ENCODE peak calls at places on chromosomes 2 and 18, in four cellular contexts. One of them, this sample, is unnamed.

GRCh38 chr2:84461310-84461709 is 2.2 kb upstream of the SUCLG1 start:
- DNase-seq in GM12878: no peak
- DNase-seq in K562: no peak
- DNase-seq in HL-60: no peak
- DNase-seq in this sample: no peak

GRCh38 chr2:147181351-147182029 is 663.3 kb upstream of the ACVR2A start:
- DNase-seq in K562: no peak
- DNase-seq in GM12878: peak
- DNase-seq in HL-60: no peak
- DNase-seq in this sample: no peak

GRCh38 chr2:63049291-63050185 is 1.1 kb upstream of the OTX1 start:
- DNase-seq in K562: no peak
- DNase-seq in GM12878: no peak
- DNase-seq in HL-60: no peak
- DNase-seq in this sample: no peak

GRCh38 chr2:233965032-233965614 is 48.0 kb downstream of the TRPM8 start:
- DNase-seq in HL-60: no peak
- DNase-seq in K562: no peak
- DNase-seq in GM12878: no peak
- DNase-seq in this sample: no peak

GRCh38 chr2:159968282-159968900 is 94.0 kb downstream of the PLA2R1 start:
- DNase-seq in GM12878: no peak
- DNase-seq in HL-60: peak
- DNase-seq in K562: peak
- DNase-seq in this sample: peak

GRCh38 chr2:31254237-31255203 is 20.6 kb downstream of the EHD3 start:
- DNase-seq in GM12878: no peak
- DNase-seq in K562: no peak
- DNase-seq in HL-60: no peak
- DNase-seq in this sample: no peak

GRCh38 chr2:159613515-159614336 is 2.6 kb downstream of the BAZ2B start:
- DNase-seq in K562: peak
- DNase-seq in HL-60: no peak
- DNase-seq in GM12878: no peak
- DNase-seq in this sample: no peak

GRCh38 chr2:171268230-171268629 is 107.5 kb upstream of the TLK1 start:
- DNase-seq in HL-60: no peak
- DNase-seq in K562: no peak
- DNase-seq in GM12878: no peak
- DNase-seq in this sample: no peak

GRCh38 chr2:207663870-207664545 is 38.8 kb upstream of the METTL21A start:
- DNase-seq in GM12878: no peak
- DNase-seq in K562: no peak
- DNase-seq in HL-60: no peak
- DNase-seq in this sample: no peak

GRCh38 chr2:64819774-64820688 is 166.3 kb upstream of the SERTAD2 start:
- DNase-seq in K562: no peak
- DNase-seq in GM12878: peak
- DNase-seq in HL-60: no peak
- DNase-seq in this sample: peak

GRCh38 chr18:75745147-75745546 is 317.6 kb upstream of the SMIM21 start:
- DNase-seq in K562: no peak
- DNase-seq in HL-60: no peak
- DNase-seq in GM12878: no peak
- DNase-seq in this sample: no peak

GRCh38 chr2:217610411-217610814 is 392.4 kb downstream of the TNS1 start:
- DNase-seq in HL-60: no peak
- DNase-seq in GM12878: peak
- DNase-seq in K562: no peak
- DNase-seq in this sample: no peak

GRCh38 chr2:239929504-239929903 is 95.6 kb downstream of the NDUFA10 start:
- DNase-seq in K562: no peak
- DNase-seq in GM12878: no peak
- DNase-seq in HL-60: no peak
- DNase-seq in this sample: no peak
- TF ChIP-seq SPI1 in K562: no peak
- TF ChIP-seq SPI1 in GM12878: no peak
- TF ChIP-seq SPI1 in HL-60: no peak
- TF ChIP-seq SPI1 in this sample: no peak

GRCh38 chr2:144115892-144116291 is 404.0 kb downstream of the ZEB2 start:
- DNase-seq in HL-60: no peak
- DNase-seq in K562: no peak
- DNase-seq in GM12878: no peak
- DNase-seq in this sample: no peak

GRCh38 chr2:144117079-144117478 is 402.8 kb downstream of the ZEB2 start:
- DNase-seq in GM12878: no peak
- DNase-seq in K562: no peak
- DNase-seq in HL-60: no peak
- DNase-seq in this sample: no peak

GRCh38 chr2:144114761-144115160 is 405.2 kb downstream of the ZEB2 start:
- DNase-seq in HL-60: no peak
- DNase-seq in K562: no peak
- DNase-seq in GM12878: no peak
- DNase-seq in this sample: no peak

DNA sequence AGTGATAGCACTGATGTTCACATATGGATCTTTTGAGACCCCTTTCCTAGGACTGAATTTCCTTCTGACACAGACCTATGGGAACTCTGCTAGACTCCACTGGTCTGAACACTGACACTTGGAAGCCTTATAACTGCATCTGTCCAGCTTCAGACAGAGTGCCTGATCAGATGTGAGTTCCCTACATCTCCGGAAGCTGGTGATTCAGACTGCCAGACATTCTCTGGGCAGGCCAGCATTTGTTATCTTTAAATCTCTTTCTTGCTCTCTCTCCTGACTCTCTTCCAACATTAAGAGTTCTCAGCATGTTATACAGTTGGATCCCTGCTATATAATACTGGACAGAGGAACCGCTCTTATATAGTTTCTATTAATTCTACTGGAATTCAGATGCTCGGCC is 408.5 kb downstream of the ZEB2 start:
- DNase-seq in GM12878: no peak
- DNase-seq in HL-60: no peak
- DNase-seq in K562: peak
- DNase-seq in this sample: no peak
- TF ChIP-seq SPI1 in GM12878: no peak
- TF ChIP-seq SPI1 in HL-60: no peak
- TF ChIP-seq SPI1 in K562: no peak
- TF ChIP-seq SPI1 in this sample: no peak

DNA sequence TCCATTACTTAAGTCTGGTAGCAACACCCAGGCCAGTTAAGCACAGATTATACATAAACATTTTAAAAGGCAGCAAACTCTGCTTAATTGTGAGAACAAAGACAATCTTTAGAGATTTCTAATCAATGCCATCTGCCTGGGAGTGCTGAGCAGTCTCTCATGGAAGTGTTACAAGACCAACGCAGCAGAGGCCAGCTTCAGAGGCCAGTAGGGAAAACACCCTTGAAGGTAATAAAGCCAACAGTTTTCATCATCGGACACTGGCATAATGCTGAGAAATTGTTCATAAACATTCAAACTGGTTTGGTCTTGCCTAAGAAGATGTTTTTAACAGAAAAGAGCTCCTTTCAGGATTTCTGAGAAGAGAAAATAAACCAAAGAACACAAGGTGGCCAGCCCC is 35.0 kb downstream of the EPB41L3 start:
- DNase-seq in HL-60: no peak
- DNase-seq in K562: no peak
- DNase-seq in GM12878: no peak
- DNase-seq in this sample: no peak
- TF ChIP-seq SPI1 in HL-60: no peak
- TF ChIP-seq SPI1 in K562: no peak
- TF ChIP-seq SPI1 in GM12878: no peak
- TF ChIP-seq SPI1 in this sample: no peak

DNA sequence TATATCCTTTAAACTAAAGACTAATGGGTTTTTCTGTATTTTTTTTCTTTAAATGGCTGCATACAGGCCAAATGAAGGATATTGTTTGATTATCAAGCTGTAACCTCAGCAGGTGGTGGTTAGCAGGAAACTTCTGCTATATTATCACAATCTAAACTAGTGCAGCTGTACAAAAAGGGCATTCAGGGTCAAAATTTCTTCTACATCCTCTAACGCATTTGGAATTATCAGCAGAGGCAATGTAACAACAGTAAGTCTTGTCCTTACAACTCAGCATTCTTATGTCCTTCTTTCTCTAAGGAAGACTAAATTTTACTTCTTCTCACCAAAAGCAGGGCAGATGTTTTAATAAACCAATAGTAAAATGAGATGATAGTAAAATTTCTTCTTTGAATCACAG is 135.8 kb upstream of the FN1 start:
- DNase-seq in K562: peak
- DNase-seq in GM12878: no peak
- DNase-seq in HL-60: no peak
- DNase-seq in this sample: no peak
- TF ChIP-seq SPI1 in K562: no peak
- TF ChIP-seq SPI1 in GM12878: no peak
- TF ChIP-seq SPI1 in HL-60: no peak
- TF ChIP-seq SPI1 in this sample: no peak

DNA sequence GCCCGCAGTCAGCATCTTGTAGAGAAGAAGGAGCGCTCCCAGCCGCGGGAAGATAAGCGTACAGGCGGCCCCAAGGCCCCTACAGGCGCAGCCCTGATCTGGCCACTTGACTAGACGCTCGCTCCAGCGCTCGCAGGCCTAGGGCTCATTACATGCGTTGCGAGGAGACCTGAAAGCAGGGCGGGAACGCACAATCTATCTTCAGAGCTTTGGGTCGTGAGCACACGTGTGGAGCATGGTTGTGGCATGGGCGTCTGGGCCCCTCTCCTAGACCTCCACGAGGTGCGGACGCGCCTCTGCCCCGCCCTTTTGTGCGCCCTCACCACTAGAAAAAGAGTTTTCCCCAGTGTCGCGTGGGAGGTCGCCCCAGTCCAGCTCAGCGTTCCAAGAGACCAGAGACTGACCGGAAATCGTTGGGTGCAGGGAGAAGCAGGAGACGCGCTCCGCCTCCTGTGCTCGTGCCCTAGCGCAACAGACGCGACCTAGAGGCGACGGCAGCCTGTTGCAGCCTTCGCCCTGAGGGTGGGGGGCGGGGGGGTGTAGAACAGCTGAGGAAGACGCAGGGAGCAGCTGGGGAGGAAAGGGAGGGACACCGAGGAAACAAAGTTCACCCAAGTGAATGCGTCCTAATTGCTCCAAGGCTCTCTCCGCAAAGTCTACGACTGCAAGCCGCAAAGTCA is 12.6 kb downstream of the NR4A2 start:
- DNase-seq in HL-60: no peak
- DNase-seq in K562: peak
- DNase-seq in GM12878: no peak
- DNase-seq in this sample: no peak
- TF ChIP-seq SPI1 in HL-60: no peak
- TF ChIP-seq SPI1 in K562: no peak
- TF ChIP-seq SPI1 in GM12878: no peak
- TF ChIP-seq SPI1 in this sample: no peak

DNA sequence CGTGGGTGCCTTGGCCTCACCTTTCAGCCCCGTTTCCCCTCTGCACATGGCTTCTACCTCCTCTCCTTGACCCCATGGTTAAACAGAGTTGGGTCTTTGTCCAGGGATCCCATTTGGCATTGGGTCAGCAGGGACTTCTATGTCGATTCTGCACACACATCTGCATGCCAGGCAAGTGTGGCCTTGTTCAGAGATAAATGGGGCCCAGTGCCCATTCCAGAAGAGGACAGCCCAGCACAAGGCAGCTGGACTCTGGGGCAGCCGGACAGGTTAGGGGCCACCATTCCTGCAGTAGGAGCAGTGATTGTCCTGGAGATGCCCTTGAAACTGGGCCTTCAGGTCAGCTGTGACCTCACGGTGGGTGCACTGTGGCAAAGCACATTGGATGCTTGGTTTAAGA is 13.1 kb downstream of the CABLES1 start:
- DNase-seq in GM12878: no peak
- DNase-seq in HL-60: no peak
- DNase-seq in K562: no peak
- DNase-seq in this sample: no peak
- TF ChIP-seq SPI1 in GM12878: no peak
- TF ChIP-seq SPI1 in HL-60: no peak
- TF ChIP-seq SPI1 in K562: no peak
- TF ChIP-seq SPI1 in this sample: no peak

GRCh38 chr2:157897106-157897971 is 21.2 kb upstream of the ACVR1 start:
- DNase-seq in GM12878: no peak
- DNase-seq in HL-60: no peak
- DNase-seq in K562: peak
- DNase-seq in this sample: no peak

GRCh38 chr2:157899125-157899839 is 23.2 kb upstream of the ACVR1 start:
- DNase-seq in GM12878: no peak
- DNase-seq in HL-60: no peak
- DNase-seq in K562: peak
- DNase-seq in this sample: no peak

GRCh38 chr2:157900684-157901083 is 24.6 kb upstream of the ACVR1 start:
- DNase-seq in HL-60: no peak
- DNase-seq in GM12878: no peak
- DNase-seq in K562: no peak
- DNase-seq in this sample: no peak

GRCh38 chr2:157900203-157900602 is 24.1 kb upstream of the ACVR1 start:
- DNase-seq in K562: no peak
- DNase-seq in GM12878: no peak
- DNase-seq in HL-60: no peak
- DNase-seq in this sample: no peak

DNA sequence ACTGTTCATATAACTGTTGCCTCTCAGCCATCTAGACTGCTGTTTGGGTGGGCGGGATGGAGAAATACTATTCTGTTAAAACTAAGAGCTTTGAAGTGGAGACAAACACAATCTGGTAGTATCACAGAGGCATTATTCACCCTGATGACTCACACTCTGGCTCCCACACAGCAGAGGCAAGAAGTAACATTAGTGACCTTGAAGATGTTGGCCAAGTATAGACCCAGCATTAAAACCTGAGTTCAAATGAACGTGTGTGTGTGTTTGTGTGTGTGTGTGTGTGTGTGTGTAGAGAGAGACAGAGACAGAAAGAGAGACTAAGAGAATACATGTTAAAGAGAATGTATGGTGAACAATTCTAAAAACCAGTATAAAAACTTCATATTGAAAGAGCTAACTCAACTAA is 22.5 kb upstream of the ACVR1 start:
- DNase-seq in GM12878: no peak
- DNase-seq in K562: peak
- DNase-seq in HL-60: no peak
- DNase-seq in this sample: no peak
- TF ChIP-seq SPI1 in GM12878: no peak
- TF ChIP-seq SPI1 in K562: no peak
- TF ChIP-seq SPI1 in HL-60: no peak
- TF ChIP-seq SPI1 in this sample: no peak

This sample was measured in GM12891.